ENCODE peak calls at places on chromosome X, in eight cellular contexts. V is ascending aorta, A is fibroblast of lung, K is BE2C, M is MM.1S, J is fibroblast of the aortic adventitia, X is neural crest cell, W is endodermal cell. Y is an unnamed sample.

GRCh38 chrX:46433892-46434291 is 111.3 kb downstream of the ZNF674 start:
- DNase-seq in V (no peak), A (peak; percentile 2), K (no peak), M (no peak), J (peak; percentile 13), X (no peak), W (no peak), Y (no peak)

GRCh38 chrX:77003956-77004355 is 443.2 kb upstream of the FGF16 start:
- DNase-seq in V (no peak), A (no peak), K (no peak), M (no peak), J (peak; percentile 86), X (no peak), W (no peak), Y (no peak)

GRCh38 chrX:108264376-108264775 is 172.8 kb downstream of the ATG4A start:
- DNase-seq in V (no peak), A (no peak), K (no peak), M (no peak), J (no peak), X (no peak), W (no peak), Y (no peak)

GRCh38 chrX:27598312-27598711 is 8.2 kb downstream of the DCAF8L2 start:
- DNase-seq in V (no peak), A (no peak), K (no peak), M (no peak), J (peak; percentile 51), X (no peak), W (peak; percentile 51), Y (no peak)

GRCh38 chrX:13764765-13765164 is 30.2 kb downstream of the OFD1 start:
- DNase-seq in V (no peak), A (peak; percentile 23), K (peak; percentile 58), M (no peak), J (no peak), X (peak; percentile 38), W (peak; percentile 82), Y (no peak)

GRCh38 chrX:9995855-9996339 is 28.7 kb downstream of the CLDN34 start:
- DNase-seq in V (peak; percentile 90), A (peak; percentile 81), K (peak; percentile 71), M (peak; percentile 43), J (peak; percentile 90), X (peak; percentile 70), W (peak; percentile 93), Y (peak; percentile 68)

GRCh38 chrX:34197946-34198345 is 65.8 kb upstream of the FAM47A start:
- DNase-seq in V (no peak), A (no peak), K (no peak), M (no peak), J (no peak), X (no peak), W (no peak), Y (no peak)

GRCh38 chrX:22116585-22117546 is 84.7 kb downstream of the PHEX start:
- DNase-seq in V (no peak), A (no peak), K (no peak), M (no peak), J (no peak), X (no peak), W (no peak), Y (no peak)

GRCh38 chrX:120512627-120513026 is 43.5 kb upstream of the LAMP2 start:
- DNase-seq in V (no peak), A (no peak), K (no peak), M (no peak), J (no peak), X (no peak), W (no peak), Y (no peak)

GRCh38 chrX:312621-313331 is 5.8 kb downstream of the GTPBP6 start:
- DNase-seq in V (no peak), A (no peak), K (no peak), M (no peak), J (no peak), X (no peak), W (no peak), Y (peak; percentile 23)

GRCh38 chrX:16832301-16832700 is 37.9 kb downstream of the RBBP7 start:
- DNase-seq in V (no peak), A (no peak), K (no peak), M (no peak), J (no peak), X (no peak), W (no peak), Y (no peak)

GRCh38 chrX:24145340-24146186 is 4.0 kb upstream of the ZFX start:
- DNase-seq in V (no peak), A (peak; percentile 45), K (no peak), M (no peak), J (peak; percentile 81), X (no peak), W (no peak), Y (no peak)

GRCh38 chrX:1419545-1420355 is 27.8 kb upstream of the SLC25A6 start:
- DNase-seq in V (no peak), A (no peak), K (no peak), M (no peak), J (no peak), X (no peak), W (no peak), Y (no peak)

GRCh38 chrX:125340508-125340907 is 20.8 kb downstream of the TEX13C start:
- DNase-seq in V (no peak), A (no peak), K (no peak), M (no peak), J (no peak), X (no peak), W (no peak), Y (no peak)

GRCh38 chrX:130118941-130119640 is 8.8 kb upstream of the ELF4 start:
- DNase-seq in V (no peak), A (peak; percentile 58), K (no peak), M (no peak), J (peak; percentile 68), X (no peak), W (no peak), Y (no peak)

DNA sequence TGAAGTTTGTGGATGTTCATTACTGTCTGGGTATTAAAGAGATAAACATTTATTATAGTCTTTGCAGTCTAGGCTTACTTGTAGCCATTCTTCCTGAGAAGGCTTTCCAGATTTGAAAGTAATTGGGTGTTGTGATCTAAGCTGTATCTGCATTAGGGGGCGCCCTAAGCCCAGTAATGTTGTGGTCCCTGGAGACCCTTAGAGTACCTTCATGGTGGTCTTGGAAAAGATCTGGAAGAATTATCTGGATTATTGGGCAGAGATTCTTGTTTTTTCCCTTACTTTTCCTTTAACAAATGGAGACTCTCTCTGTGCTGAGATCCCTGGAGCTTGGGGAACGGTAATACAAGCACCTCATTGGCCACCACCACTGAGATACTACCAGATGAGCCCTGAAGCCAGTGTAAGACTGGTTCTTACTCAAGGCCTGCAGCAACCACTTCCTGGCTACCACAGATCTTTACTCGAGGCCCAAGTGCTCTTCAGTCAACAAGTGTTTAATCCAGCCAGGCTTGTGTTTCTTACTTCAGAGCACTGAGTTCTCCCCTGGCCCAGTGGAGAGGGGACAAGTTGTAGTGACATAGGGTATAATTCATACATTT is 63.1 kb downstream of the RTL3 start:
- DNase-seq in V (no peak), A (peak; percentile 2), K (no peak), M (peak; percentile 16), J (peak; percentile 24), X (peak; percentile 33), W (peak; percentile 67), Y (no peak)
- TF ChIP-seq CTCF in V (no peak), A (no peak), K (no peak), M (peak; percentile 37), J (peak; percentile 24), X (no peak), W (peak; percentile 74), Y (no peak)

DNA sequence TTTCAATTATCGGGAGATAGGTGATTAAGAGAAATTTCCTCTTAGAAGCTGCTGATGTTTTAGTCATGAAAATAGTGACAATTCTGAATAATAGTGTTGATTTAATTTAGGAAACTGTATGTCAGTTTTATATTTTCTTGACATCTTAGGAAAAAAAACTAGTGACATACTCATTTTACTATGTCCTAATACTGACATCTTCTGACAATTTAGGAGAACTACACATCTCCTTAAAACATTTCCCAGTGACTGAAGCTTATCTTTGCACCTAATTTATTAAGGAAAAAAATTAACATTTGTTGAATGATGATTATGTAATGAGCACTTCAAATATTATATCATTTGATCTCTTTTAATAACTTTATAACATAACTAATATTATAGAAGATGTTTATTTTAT is 42.0 kb upstream of the RBMXL3 start:
- DNase-seq in V (no peak), A (peak; percentile 42), K (no peak), M (peak; percentile 7), J (peak; percentile 50), X (no peak), W (no peak), Y (no peak)
- TF ChIP-seq CTCF in V (peak; percentile 6), A (no peak), K (peak; percentile 38), M (peak; percentile 46), J (peak; percentile 55), X (peak; percentile 78), W (peak; percentile 82), Y (no peak)

GRCh38 chrX:103210056-103210455 is 4.9 kb upstream of the BEX4 start:
- DNase-seq in V (no peak), A (no peak), K (no peak), M (no peak), J (no peak), X (no peak), W (no peak), Y (no peak)

GRCh38 chrX:103215768-103216085 is 819 bp downstream of the BEX4 start:
- DNase-seq in V (no peak), A (peak; percentile 4), K (no peak), M (no peak), J (no peak), X (no peak), W (peak; percentile 92), Y (no peak)

GRCh38 chrX:103212749-103213457 is 2.0 kb upstream of the BEX4 start:
- DNase-seq in V (no peak), A (no peak), K (no peak), M (no peak), J (no peak), X (no peak), W (no peak), Y (no peak)

GRCh38 chrX:103215037-103215767 is at the start of gene BEX4:
- DNase-seq in V (peak; percentile 89), A (peak; percentile 57), K (peak; percentile 86), M (peak; percentile 71), J (peak; percentile 42), X (peak; percentile 67), W (peak; percentile 97), Y (peak; percentile 78)

DNA sequence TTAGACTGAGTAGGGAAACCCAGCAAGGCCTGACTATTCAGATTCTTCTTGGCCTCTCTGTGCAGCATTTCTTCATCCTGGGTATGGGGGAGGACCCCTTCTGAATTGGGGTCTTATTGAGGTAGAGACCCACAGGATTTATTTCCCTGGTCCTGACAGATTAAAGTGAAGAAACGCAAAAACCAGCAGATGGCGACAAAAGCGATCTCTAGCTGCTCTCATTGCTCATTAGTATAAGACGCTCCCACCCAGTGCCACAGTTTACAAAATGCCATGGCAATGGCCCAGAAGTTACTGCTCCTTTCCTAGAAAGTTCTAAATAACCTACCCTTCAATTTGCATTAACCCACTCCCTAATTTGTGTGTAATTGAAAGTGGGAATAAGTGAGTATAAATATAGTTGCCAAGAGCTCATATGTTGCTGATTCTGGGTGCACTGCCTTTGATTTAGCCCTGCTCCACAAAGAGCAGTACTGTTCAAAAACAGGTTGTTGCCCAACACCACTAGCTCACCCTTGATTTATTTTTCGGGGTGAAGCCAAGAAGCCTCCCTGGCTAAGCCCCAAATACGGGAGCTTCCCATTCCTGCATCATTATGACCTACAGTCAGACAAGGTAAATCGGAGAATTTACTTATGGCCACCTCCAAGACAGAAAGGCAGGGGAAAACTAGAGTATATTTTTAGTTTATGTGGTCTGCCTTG is 3.7 kb upstream of the BEX4 start:
- DNase-seq in V (peak; percentile 65), A (peak; percentile 57), K (peak; percentile 50), M (peak; percentile 49), J (peak; percentile 58), X (peak; percentile 38), W (peak; percentile 83), Y (peak; percentile 45)
- TF ChIP-seq CTCF in V (peak; percentile 24), A (peak; percentile 57), K (peak; percentile 64), M (peak; percentile 54), J (peak; percentile 46), X (peak; percentile 66), W (peak; percentile 76), Y (peak; percentile 27)

GRCh38 chrX:56783450-56783831 is 54.4 kb downstream of the NBDY start:
- DNase-seq in V (peak; percentile 88), A (no peak), K (no peak), M (peak; percentile 73), J (peak; percentile 89), X (no peak), W (peak; percentile 68), Y (no peak)
- TF ChIP-seq CTCF in V (peak; percentile 8), A (no peak), K (no peak), M (peak; percentile 31), J (peak; percentile 41), X (no peak), W (peak; percentile 38), Y (no peak)

Y was measured in CD14-positive monocyte.